ENCODE peak calls at places on chromosomes 7 and 10, in eight cellular contexts. One of them, this sample, is unnamed.

GRCh38 chr10:89481662-89482061 is 53.7 kb downstream of the SLC16A12 start:
- DNase-seq in neural progenitor cell: no peak
- DNase-seq in iPS DF 6.9: no peak
- DNase-seq in HCT116: no peak
- DNase-seq in GM23338: no peak
- DNase-seq in Peyer's patch: no peak
- DNase-seq in heart right ventricle: no peak
- DNase-seq in tibial artery: no peak
- DNase-seq in this sample: peak; percentile 51

GRCh38 chr10:93462371-93462770 is 19.8 kb downstream of the MYOF start:
- DNase-seq in neural progenitor cell: no peak
- DNase-seq in iPS DF 6.9: no peak
- DNase-seq in HCT116: no peak
- DNase-seq in GM23338: no peak
- DNase-seq in Peyer's patch: no peak
- DNase-seq in heart right ventricle: no peak
- DNase-seq in tibial artery: no peak
- DNase-seq in this sample: no peak

GRCh38 chr7:151125459-151125834 is 39.2 kb downstream of the AGAP3 start:
- DNase-seq in neural progenitor cell: peak; percentile 93
- DNase-seq in iPS DF 6.9: no peak
- DNase-seq in HCT116: no peak
- DNase-seq in GM23338: peak; percentile 88
- DNase-seq in Peyer's patch: peak; percentile 69
- DNase-seq in heart right ventricle: peak; percentile 66
- DNase-seq in tibial artery: no peak
- DNase-seq in this sample: peak; percentile 50

GRCh38 chr10:31961675-31962074 is 33.0 kb upstream of the ARHGAP12 start:
- DNase-seq in neural progenitor cell: no peak
- DNase-seq in iPS DF 6.9: no peak
- DNase-seq in HCT116: no peak
- DNase-seq in GM23338: no peak
- DNase-seq in Peyer's patch: no peak
- DNase-seq in heart right ventricle: no peak
- DNase-seq in tibial artery: no peak
- DNase-seq in this sample: no peak

GRCh38 chr10:28878236-28878970 is 201.1 kb downstream of the BAMBI start:
- DNase-seq in neural progenitor cell: no peak
- DNase-seq in iPS DF 6.9: no peak
- DNase-seq in HCT116: no peak
- DNase-seq in GM23338: no peak
- DNase-seq in Peyer's patch: no peak
- DNase-seq in heart right ventricle: no peak
- DNase-seq in tibial artery: no peak
- DNase-seq in this sample: no peak

GRCh38 chr10:130495891-130496642 is 359.9 kb downstream of the GLRX3 start:
- DNase-seq in neural progenitor cell: no peak
- DNase-seq in iPS DF 6.9: no peak
- DNase-seq in HCT116: no peak
- DNase-seq in GM23338: no peak
- DNase-seq in Peyer's patch: peak; percentile 22
- DNase-seq in heart right ventricle: no peak
- DNase-seq in tibial artery: no peak
- DNase-seq in this sample: no peak

GRCh38 chr7:68276725-68277124 is 1280.1 kb downstream of the TYW1 start:
- DNase-seq in neural progenitor cell: no peak
- DNase-seq in iPS DF 6.9: no peak
- DNase-seq in HCT116: no peak
- DNase-seq in GM23338: no peak
- DNase-seq in Peyer's patch: no peak
- DNase-seq in heart right ventricle: no peak
- DNase-seq in tibial artery: no peak
- DNase-seq in this sample: no peak

GRCh38 chr10:37754538-37755323 is 102.7 kb downstream of the ZNF248 start:
- DNase-seq in neural progenitor cell: peak; percentile 45
- DNase-seq in iPS DF 6.9: peak; percentile 1
- DNase-seq in HCT116: peak; percentile 7
- DNase-seq in GM23338: no peak
- DNase-seq in Peyer's patch: no peak
- DNase-seq in heart right ventricle: no peak
- DNase-seq in tibial artery: no peak
- DNase-seq in this sample: no peak

GRCh38 chr10:70619271-70620019 is 16.9 kb upstream of the PRF1 start:
- DNase-seq in neural progenitor cell: no peak
- DNase-seq in iPS DF 6.9: no peak
- DNase-seq in HCT116: peak; percentile 64
- DNase-seq in GM23338: peak; percentile 84
- DNase-seq in Peyer's patch: no peak
- DNase-seq in heart right ventricle: no peak
- DNase-seq in tibial artery: no peak
- DNase-seq in this sample: no peak

GRCh38 chr10:121800831-121801230 is 127.0 kb downstream of the ATE1 start:
- DNase-seq in neural progenitor cell: no peak
- DNase-seq in iPS DF 6.9: no peak
- DNase-seq in HCT116: no peak
- DNase-seq in GM23338: no peak
- DNase-seq in Peyer's patch: no peak
- DNase-seq in heart right ventricle: no peak
- DNase-seq in tibial artery: no peak
- DNase-seq in this sample: no peak

GRCh38 chr10:29669149-29669548 is 34.4 kb upstream of the SVIL start:
- DNase-seq in neural progenitor cell: no peak
- DNase-seq in iPS DF 6.9: no peak
- DNase-seq in HCT116: no peak
- DNase-seq in GM23338: no peak
- DNase-seq in Peyer's patch: no peak
- DNase-seq in heart right ventricle: peak; percentile 50
- DNase-seq in tibial artery: peak; percentile 56
- DNase-seq in this sample: no peak

GRCh38 chr10:77613476-77614130 is 24.0 kb downstream of the KCNMA1 start:
- DNase-seq in neural progenitor cell: peak; percentile 50
- DNase-seq in iPS DF 6.9: no peak
- DNase-seq in HCT116: no peak
- DNase-seq in GM23338: no peak
- DNase-seq in Peyer's patch: no peak
- DNase-seq in heart right ventricle: no peak
- DNase-seq in tibial artery: no peak
- DNase-seq in this sample: no peak

GRCh38 chr7:71132521-71133231 is 732 bp downstream of the GALNT17 start:
- DNase-seq in neural progenitor cell: peak; percentile 66
- DNase-seq in iPS DF 6.9: no peak
- DNase-seq in HCT116: no peak
- DNase-seq in GM23338: peak; percentile 72
- DNase-seq in Peyer's patch: no peak
- DNase-seq in heart right ventricle: peak; percentile 29
- DNase-seq in tibial artery: no peak
- DNase-seq in this sample: peak; percentile 31

GRCh38 chr10:57624856-57625592 is 642.7 kb downstream of the IPMK start:
- DNase-seq in neural progenitor cell: no peak
- DNase-seq in iPS DF 6.9: no peak
- DNase-seq in HCT116: no peak
- DNase-seq in GM23338: no peak
- DNase-seq in Peyer's patch: no peak
- DNase-seq in heart right ventricle: no peak
- DNase-seq in tibial artery: no peak
- DNase-seq in this sample: no peak
- H3K4me1 ChIP-seq in neural progenitor cell: peaks cover 17% of the 10 kb centered on the region
- H3K4me1 ChIP-seq in iPS DF 6.9: peaks cover 1% of the 10 kb centered on the region
- H3K4me1 ChIP-seq in HCT116: no peaks in the 10 kb centered on the region
- H3K4me1 ChIP-seq in GM23338: peaks cover 27% of the 10 kb centered on the region
- H3K4me1 ChIP-seq in Peyer's patch: no peaks in the 10 kb centered on the region
- H3K4me1 ChIP-seq in heart right ventricle: no peaks in the 10 kb centered on the region
- H3K4me1 ChIP-seq in tibial artery: no peaks in the 10 kb centered on the region
- H3K4me1 ChIP-seq in this sample: peaks cover 9% of the 10 kb centered on the region

DNA sequence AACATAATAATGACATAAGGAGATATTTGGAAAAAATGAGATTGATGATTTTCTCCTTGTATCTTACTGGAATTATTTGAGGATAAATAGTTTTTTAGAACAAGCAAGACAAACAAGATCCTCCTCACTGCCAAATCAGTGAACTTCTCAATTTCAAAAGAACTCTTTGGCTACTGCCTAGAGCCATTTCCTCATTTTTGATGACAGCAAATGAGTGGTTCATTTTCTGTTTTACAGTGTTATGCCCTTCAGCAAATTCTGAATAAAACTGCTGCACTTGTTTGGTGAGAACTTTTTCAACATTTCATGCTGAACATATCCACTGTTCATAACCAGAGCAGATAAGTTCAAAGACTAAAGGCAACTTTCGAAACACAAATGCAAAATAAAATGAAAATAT is 42.5 kb upstream of the AHR start:
- DNase-seq in neural progenitor cell: no peak
- DNase-seq in iPS DF 6.9: no peak
- DNase-seq in HCT116: no peak
- DNase-seq in GM23338: no peak
- DNase-seq in Peyer's patch: no peak
- DNase-seq in heart right ventricle: no peak
- DNase-seq in tibial artery: no peak
- DNase-seq in this sample: no peak
- H3K4me1 ChIP-seq in neural progenitor cell: no peaks in the 10 kb centered on the region
- H3K4me1 ChIP-seq in iPS DF 6.9: no peaks in the 10 kb centered on the region
- H3K4me1 ChIP-seq in HCT116: no peaks in the 10 kb centered on the region
- H3K4me1 ChIP-seq in GM23338: no peaks in the 10 kb centered on the region
- H3K4me1 ChIP-seq in Peyer's patch: no peaks in the 10 kb centered on the region
- H3K4me1 ChIP-seq in heart right ventricle: no peaks in the 10 kb centered on the region
- H3K4me1 ChIP-seq in tibial artery: no peaks in the 10 kb centered on the region
- H3K4me1 ChIP-seq in this sample: no peaks in the 10 kb centered on the region

DNA sequence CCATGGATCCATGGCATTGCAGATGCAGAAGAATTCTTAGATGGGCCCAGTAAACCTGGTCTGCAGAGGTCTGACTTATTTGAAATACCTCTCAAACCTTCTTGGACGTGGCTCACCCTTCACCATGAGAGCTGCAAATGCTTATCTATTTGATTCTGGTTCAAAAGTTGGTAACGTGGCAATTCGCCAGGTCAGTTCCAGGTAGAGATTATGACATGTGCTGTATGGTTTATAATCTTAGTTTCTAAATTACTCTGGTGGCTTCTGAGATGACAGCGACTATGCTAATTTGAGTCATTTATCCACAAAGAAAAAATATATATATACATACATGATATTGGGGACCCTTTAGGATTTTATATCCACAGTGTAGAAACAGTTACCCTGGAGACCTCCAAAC is 68.8 kb downstream of the NRP1 start:
- DNase-seq in neural progenitor cell: no peak
- DNase-seq in iPS DF 6.9: no peak
- DNase-seq in HCT116: no peak
- DNase-seq in GM23338: no peak
- DNase-seq in Peyer's patch: no peak
- DNase-seq in heart right ventricle: no peak
- DNase-seq in tibial artery: no peak
- DNase-seq in this sample: no peak
- H3K4me1 ChIP-seq in neural progenitor cell: peaks cover 5% of the 10 kb centered on the region
- H3K4me1 ChIP-seq in iPS DF 6.9: no peaks in the 10 kb centered on the region
- H3K4me1 ChIP-seq in HCT116: peaks cover 27% of the 10 kb centered on the region
- H3K4me1 ChIP-seq in GM23338: no peaks in the 10 kb centered on the region
- H3K4me1 ChIP-seq in Peyer's patch: no peaks in the 10 kb centered on the region
- H3K4me1 ChIP-seq in heart right ventricle: peaks cover 5% of the 10 kb centered on the region
- H3K4me1 ChIP-seq in tibial artery: no peaks in the 10 kb centered on the region
- H3K4me1 ChIP-seq in this sample: peaks cover 11% of the 10 kb centered on the region

GRCh38 chr10:519055-519715 is 170.3 kb downstream of the DIP2C start:
- DNase-seq in neural progenitor cell: no peak
- DNase-seq in iPS DF 6.9: no peak
- DNase-seq in HCT116: no peak
- DNase-seq in GM23338: no peak
- DNase-seq in Peyer's patch: no peak
- DNase-seq in heart right ventricle: no peak
- DNase-seq in tibial artery: no peak
- DNase-seq in this sample: no peak
- H3K4me1 ChIP-seq in neural progenitor cell: peaks cover 41% of the 10 kb centered on the region
- H3K4me1 ChIP-seq in iPS DF 6.9: no peaks in the 10 kb centered on the region
- H3K4me1 ChIP-seq in HCT116: no peaks in the 10 kb centered on the region
- H3K4me1 ChIP-seq in GM23338: no peaks in the 10 kb centered on the region
- H3K4me1 ChIP-seq in Peyer's patch: no peaks in the 10 kb centered on the region
- H3K4me1 ChIP-seq in heart right ventricle: peaks cover 3% of the 10 kb centered on the region
- H3K4me1 ChIP-seq in tibial artery: peaks cover 31% of the 10 kb centered on the region
- H3K4me1 ChIP-seq in this sample: no peaks in the 10 kb centered on the region

GRCh38 chr7:20033621-20034200 is 183.5 kb downstream of the MACC1 start:
- DNase-seq in neural progenitor cell: no peak
- DNase-seq in iPS DF 6.9: no peak
- DNase-seq in HCT116: no peak
- DNase-seq in GM23338: no peak
- DNase-seq in Peyer's patch: no peak
- DNase-seq in heart right ventricle: no peak
- DNase-seq in tibial artery: no peak
- DNase-seq in this sample: no peak
- H3K4me1 ChIP-seq in neural progenitor cell: no peaks in the 10 kb centered on the region
- H3K4me1 ChIP-seq in iPS DF 6.9: peaks cover 6% of the 10 kb centered on the region
- H3K4me1 ChIP-seq in HCT116: peaks cover 13% of the 10 kb centered on the region
- H3K4me1 ChIP-seq in GM23338: peaks cover 53% of the 10 kb centered on the region
- H3K4me1 ChIP-seq in Peyer's patch: no peaks in the 10 kb centered on the region
- H3K4me1 ChIP-seq in heart right ventricle: no peaks in the 10 kb centered on the region
- H3K4me1 ChIP-seq in tibial artery: no peaks in the 10 kb centered on the region
- H3K4me1 ChIP-seq in this sample: no peaks in the 10 kb centered on the region

GRCh38 chr10:114525368-114525949 is 121.2 kb upstream of the AFAP1L2 start:
- DNase-seq in neural progenitor cell: peak; percentile 25
- DNase-seq in iPS DF 6.9: no peak
- DNase-seq in HCT116: no peak
- DNase-seq in GM23338: no peak
- DNase-seq in Peyer's patch: no peak
- DNase-seq in heart right ventricle: no peak
- DNase-seq in tibial artery: no peak
- DNase-seq in this sample: no peak

GRCh38 chr10:114521250-114521649 is 116.9 kb upstream of the AFAP1L2 start:
- DNase-seq in neural progenitor cell: no peak
- DNase-seq in iPS DF 6.9: no peak
- DNase-seq in HCT116: no peak
- DNase-seq in GM23338: no peak
- DNase-seq in Peyer's patch: no peak
- DNase-seq in heart right ventricle: no peak
- DNase-seq in tibial artery: no peak
- DNase-seq in this sample: no peak

GRCh38 chr10:114526112-114526496 is 121.8 kb upstream of the AFAP1L2 start:
- DNase-seq in neural progenitor cell: no peak
- DNase-seq in iPS DF 6.9: no peak
- DNase-seq in HCT116: no peak
- DNase-seq in GM23338: no peak
- DNase-seq in Peyer's patch: no peak
- DNase-seq in heart right ventricle: no peak
- DNase-seq in tibial artery: no peak
- DNase-seq in this sample: no peak

GRCh38 chr10:114526497-114527238 is 122.4 kb upstream of the AFAP1L2 start:
- DNase-seq in neural progenitor cell: peak; percentile 92
- DNase-seq in iPS DF 6.9: peak; percentile 68
- DNase-seq in HCT116: peak; percentile 95
- DNase-seq in GM23338: peak; percentile 96
- DNase-seq in Peyer's patch: peak; percentile 86
- DNase-seq in heart right ventricle: peak; percentile 66
- DNase-seq in tibial artery: peak; percentile 82
- DNase-seq in this sample: peak; percentile 88

DNA sequence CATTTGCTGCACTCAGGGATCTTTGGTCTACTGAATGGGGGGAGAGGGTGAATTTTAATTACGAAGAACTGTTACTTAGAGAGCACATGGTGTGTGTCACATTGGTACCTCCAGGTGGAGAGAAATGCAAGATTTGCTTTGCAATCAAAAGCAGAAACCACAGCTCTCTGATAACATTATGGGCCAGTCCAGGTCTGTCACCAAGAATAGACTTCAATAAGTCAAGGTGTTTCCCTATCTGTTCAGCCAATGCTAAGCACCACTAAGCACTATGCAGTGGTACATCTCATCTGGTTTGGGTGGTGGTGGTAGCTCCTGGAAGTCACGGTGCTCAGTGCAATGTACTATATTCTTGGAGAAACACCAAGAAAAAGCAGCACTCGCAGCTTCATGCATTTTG is 119.6 kb upstream of the AFAP1L2 start:
- DNase-seq in neural progenitor cell: no peak
- DNase-seq in iPS DF 6.9: no peak
- DNase-seq in HCT116: no peak
- DNase-seq in GM23338: no peak
- DNase-seq in Peyer's patch: no peak
- DNase-seq in heart right ventricle: no peak
- DNase-seq in tibial artery: no peak
- DNase-seq in this sample: no peak
- H3K4me1 ChIP-seq in neural progenitor cell: peaks cover 62% of the 10 kb centered on the region
- H3K4me1 ChIP-seq in iPS DF 6.9: peaks cover 9% of the 10 kb centered on the region
- H3K4me1 ChIP-seq in HCT116: peaks cover 64% of the 10 kb centered on the region
- H3K4me1 ChIP-seq in GM23338: peaks cover 50% of the 10 kb centered on the region
- H3K4me1 ChIP-seq in Peyer's patch: peaks cover 6% of the 10 kb centered on the region
- H3K4me1 ChIP-seq in heart right ventricle: peaks cover 9% of the 10 kb centered on the region
- H3K4me1 ChIP-seq in tibial artery: peaks cover 28% of the 10 kb centered on the region
- H3K4me1 ChIP-seq in this sample: peaks cover 56% of the 10 kb centered on the region

This sample was measured in hepatocyte.